ENCODE peak calls at places on chromosome X, in five cellular contexts. M is endothelial cell of umbilical vein; I is tibial nerve; B is CD8-positive, alpha-beta memory T cell; A is GM23248. X is an unnamed sample.
A peak's percentile ranks its signal among the peaks of the same experiment; 100 is the strongest.

GRCh38 chrX:131544218-131544617 is 344 bp downstream of the OR13H1 start:
- DNase-seq in M (no peak), I (no peak), B (no peak), A (no peak), X (no peak)

GRCh38 chrX:29478336-29479069 is 736.9 kb upstream of the MAGEB2 start:
- DNase-seq in M (peak; percentile 24), I (no peak), B (no peak), A (peak; percentile 57), X (no peak)

GRCh38 chrX:15269120-15269519 is 763 bp downstream of the ASB9 start:
- DNase-seq in M (peak; percentile 0), I (no peak), B (no peak), A (no peak), X (no peak)

GRCh38 chrX:15903186-15903681 is 48.6 kb upstream of the AP1S2 start:
- DNase-seq in M (no peak), I (no peak), B (no peak), A (no peak), X (no peak)

GRCh38 chrX:17597836-17598434 is 139.4 kb upstream of the SCML1 start:
- DNase-seq in M (peak; percentile 63), I (peak; percentile 77), B (no peak), A (peak; percentile 32), X (no peak)

GRCh38 chrX:111649641-111650040 is 31.3 kb upstream of the ALG13 start:
- DNase-seq in M (no peak), I (no peak), B (no peak), A (no peak), X (no peak)

GRCh38 chrX:17474892-17475291 is 99.9 kb downstream of the NHS start:
- DNase-seq in M (no peak), I (no peak), B (no peak), A (peak; percentile 75), X (no peak)

GRCh38 chrX:12065251-12065650 is 73.0 kb upstream of the FRMPD4 start:
- DNase-seq in M (peak; percentile 6), I (no peak), B (no peak), A (peak; percentile 14), X (no peak)

GRCh38 chrX:9522756-9523155 is 57.9 kb downstream of the TBL1X start:
- DNase-seq in M (no peak), I (no peak), B (no peak), A (no peak), X (no peak)

GRCh38 chrX:25012793-25013592 is 2.8 kb downstream of the ARX start:
- DNase-seq in M (no peak), I (no peak), B (no peak), A (peak; percentile 19), X (no peak)

GRCh38 chrX:85018471-85018870 is 14.8 kb downstream of the APOOL start:
- DNase-seq in M (no peak), I (no peak), B (no peak), A (no peak), X (no peak)

GRCh38 chrX:75273483-75273882 is 402 bp upstream of the UPRT start:
- DNase-seq in M (no peak), I (peak; percentile 4), B (no peak), A (no peak), X (no peak)

GRCh38 chrX:71616672-71617529 is 1.4 kb downstream of the CXCR3 start:
- DNase-seq in M (no peak), I (no peak), B (peak; percentile 71), A (no peak), X (no peak)

GRCh38 chrX:47273011-47273730 is 40.4 kb downstream of the USP11 start:
- DNase-seq in M (no peak), I (no peak), B (no peak), A (no peak), X (no peak)

GRCh38 chrX:138847930-138848329 is 136.4 kb upstream of the FGF13 start:
- DNase-seq in M (no peak), I (peak; percentile 4), B (no peak), A (peak; percentile 51), X (no peak)

GRCh38 chrX:44882635-44883034 is 9.6 kb downstream of the KDM6A start:
- DNase-seq in M (no peak), I (no peak), B (no peak), A (no peak), X (no peak)

GRCh38 chrX:104987063-104987462 is 233.4 kb downstream of the TEX13A start:
- DNase-seq in M (peak; percentile 49), I (no peak), B (no peak), A (no peak), X (no peak)

GRCh38 chrX:96407043-96407442 is 277.6 kb upstream of the DIAPH2 start:
- DNase-seq in M (peak; percentile 57), I (peak; percentile 10), B (no peak), A (peak; percentile 55), X (no peak)

GRCh38 chrX:105331244-105331643 is 110.8 kb upstream of the TEX13A start:
- DNase-seq in M (no peak), I (no peak), B (no peak), A (no peak), X (no peak)

GRCh38 chrX:39810901-39811300 is 286.9 kb downstream of the BCOR start:
- DNase-seq in M (no peak), I (no peak), B (no peak), A (no peak), X (no peak)

GRCh38 chrX:1502241-1502640 is 34.7 kb downstream of the P2RY8 start:
- DNase-seq in M (no peak), I (no peak), B (no peak), A (no peak), X (no peak)

GRCh38 chrX:49001521-49002090 is 458 bp downstream of the GRIPAP1 start:
- DNase-seq in M (peak; percentile 50), I (peak; percentile 5), B (peak; percentile 79), A (peak; percentile 50), X (peak; percentile 57)

GRCh38 chrX:154508346-154508745 is 7.7 kb downstream of the FAM3A start:
- DNase-seq in M (no peak), I (no peak), B (no peak), A (no peak), X (no peak)

GRCh38 chrX:8684201-8684600 is 47.7 kb downstream of the ANOS1 start:
- DNase-seq in M (no peak), I (no peak), B (no peak), A (no peak), X (no peak)

GRCh38 chrX:67328496-67328895 is 215.3 kb upstream of the AR start:
- DNase-seq in M (no peak), I (no peak), B (no peak), A (no peak), X (no peak)

GRCh38 chrX:38985375-38985774 is 184.1 kb downstream of the MID1IP1 start:
- DNase-seq in M (peak; percentile 1), I (no peak), B (no peak), A (peak; percentile 41), X (no peak)

GRCh38 chrX:1657367-1658082 is 42.7 kb downstream of the ASMT start:
- DNase-seq in M (peak; percentile 77), I (no peak), B (peak; percentile 80), A (peak; percentile 51), X (peak; percentile 21)

GRCh38 chrX:96183843-96184242 is 500.8 kb upstream of the DIAPH2 start:
- DNase-seq in M (peak; percentile 6), I (peak; percentile 4), B (no peak), A (peak; percentile 14), X (no peak)

GRCh38 chrX:115233497-115234219 is at the start of gene LRCH2:
- DNase-seq in M (peak; percentile 47), I (peak; percentile 9), B (no peak), A (peak; percentile 52), X (no peak)

GRCh38 chrX:151922692-151923091 is 10.0 kb downstream of the MAGEA4 start:
- DNase-seq in M (no peak), I (no peak), B (no peak), A (no peak), X (no peak)
- H3K9me3 ChIP-seq in M (no peaks in the 10 kb centered on the region), I (no peaks in the 10 kb centered on the region), B (no peaks in the 10 kb centered on the region), A (no peaks in the 10 kb centered on the region), X (no peaks in the 10 kb centered on the region)

GRCh38 chrX:153381684-153382532 is 19.2 kb downstream of the PNMA6E start:
- DNase-seq in M (peak; percentile 54), I (peak; percentile 4), B (no peak), A (peak; percentile 89), X (no peak)
- H3K9me3 ChIP-seq in M (no peaks in the 10 kb centered on the region), I (no peaks in the 10 kb centered on the region), B (no peaks in the 10 kb centered on the region), A (no peaks in the 10 kb centered on the region), X (no peaks in the 10 kb centered on the region)

GRCh38 chrX:3017492-3017891 is 11.1 kb downstream of the ARSH start:
- DNase-seq in M (no peak), I (no peak), B (no peak), A (no peak), X (no peak)
- H3K9me3 ChIP-seq in M (no peaks in the 10 kb centered on the region), I (peaks cover 7% of the 10 kb centered on the region), B (no peaks in the 10 kb centered on the region), A (no peaks in the 10 kb centered on the region), X (no peaks in the 10 kb centered on the region)

GRCh38 chrX:81263067-81263466 is 61.2 kb downstream of the SH3BGRL start:
- DNase-seq in M (no peak), I (no peak), B (no peak), A (no peak), X (no peak)

GRCh38 chrX:81259008-81259713 is 57.3 kb downstream of the SH3BGRL start:
- DNase-seq in M (no peak), I (no peak), B (no peak), A (peak; percentile 28), X (no peak)

GRCh38 chrX:81259714-81260395 is 58.0 kb downstream of the SH3BGRL start:
- DNase-seq in M (no peak), I (no peak), B (no peak), A (peak; percentile 61), X (no peak)

GRCh38 chrX:81261576-81261975 is 59.7 kb downstream of the SH3BGRL start:
- DNase-seq in M (no peak), I (no peak), B (no peak), A (peak; percentile 56), X (no peak)

DNA sequence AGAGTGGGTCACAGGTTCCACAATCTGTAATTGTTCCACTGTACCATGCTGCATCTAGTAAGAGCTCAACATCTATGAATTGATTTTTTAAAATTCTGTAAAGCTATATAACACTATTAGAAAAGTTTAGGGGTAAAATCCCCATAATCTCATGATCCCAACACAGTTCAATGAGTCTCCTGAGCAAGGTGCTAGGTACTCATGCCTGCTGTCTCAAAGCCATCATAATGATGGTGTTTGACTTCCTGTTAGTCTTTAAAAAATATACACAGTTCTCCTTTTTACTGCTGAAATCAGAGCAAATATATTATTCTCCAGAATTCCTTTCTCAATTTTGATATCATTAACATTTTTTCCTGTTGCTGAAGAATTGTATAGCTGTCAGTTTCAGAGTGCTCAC is 55.9 kb downstream of the SH3BGRL start:
- DNase-seq in M (no peak), I (no peak), B (no peak), A (no peak), X (no peak)
- H3K9me3 ChIP-seq in M (no peaks in the 10 kb centered on the region), I (no peaks in the 10 kb centered on the region), B (no peaks in the 10 kb centered on the region), A (no peaks in the 10 kb centered on the region), X (no peaks in the 10 kb centered on the region)

DNA sequence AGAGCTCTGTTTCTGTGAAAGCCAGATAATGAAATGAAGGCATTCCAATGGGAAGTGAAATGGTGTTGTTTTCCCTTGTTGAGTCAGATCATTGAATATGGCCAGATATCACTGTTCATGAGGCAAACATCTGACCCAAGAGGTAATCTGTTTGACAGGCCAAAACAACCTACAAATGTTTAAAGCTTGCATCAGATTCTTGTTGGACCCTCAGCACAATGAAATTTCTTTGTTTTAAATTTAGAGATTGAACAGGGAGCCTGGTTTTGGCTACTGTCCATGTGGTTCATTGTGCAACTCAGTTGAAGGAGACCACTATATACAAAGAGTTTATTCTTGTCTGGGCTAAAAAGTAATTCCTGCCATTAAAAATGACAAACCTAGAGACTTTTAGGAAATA is 159.1 kb downstream of the AFF2 start:
- DNase-seq in M (no peak), I (no peak), B (no peak), A (no peak), X (no peak)
- H3K9me3 ChIP-seq in M (no peaks in the 10 kb centered on the region), I (no peaks in the 10 kb centered on the region), B (no peaks in the 10 kb centered on the region), A (no peaks in the 10 kb centered on the region), X (no peaks in the 10 kb centered on the region)